ENCODE peak calls at places on chromosome 20, in seven cellular contexts. One of them, this sample, is unnamed. For H3K27me3, the result is how much of the 10 kb centered on the place peaks cover.

GRCh38 chr20:43386878-43387277 is 70.8 kb upstream of the SRSF6 start:
- DNase-seq in CD8-positive, alpha-beta T cell: no peak
- DNase-seq in lower lobe of right lung: no peak
- DNase-seq in PC-3: no peak
- DNase-seq in thoracic aorta: no peak
- DNase-seq in H1: no peak
- DNase-seq in H7: no peak
- DNase-seq in this sample: no peak

GRCh38 chr20:58584881-58585752 is 66.0 kb upstream of the STX16 start:
- DNase-seq in H1: no peak
- DNase-seq in lower lobe of right lung: no peak
- DNase-seq in CD8-positive, alpha-beta T cell: no peak
- DNase-seq in thoracic aorta: no peak
- DNase-seq in PC-3: no peak
- DNase-seq in H7: no peak
- DNase-seq in this sample: no peak

GRCh38 chr20:53413188-53413631 is 180.4 kb downstream of the ZNF217 start:
- DNase-seq in thoracic aorta: no peak
- DNase-seq in H1: peak
- DNase-seq in H7: peak
- DNase-seq in PC-3: peak
- DNase-seq in CD8-positive, alpha-beta T cell: peak
- DNase-seq in lower lobe of right lung: peak
- DNase-seq in this sample: peak

GRCh38 chr20:53738945-53739798 is 145.5 kb upstream of the ZNF217 start:
- DNase-seq in CD8-positive, alpha-beta T cell: no peak
- DNase-seq in lower lobe of right lung: no peak
- DNase-seq in PC-3: peak
- DNase-seq in thoracic aorta: no peak
- DNase-seq in H7: no peak
- DNase-seq in H1: no peak
- DNase-seq in this sample: peak

GRCh38 chr20:64138276-64138815 is 25.9 kb upstream of the MYT1 start:
- DNase-seq in PC-3: no peak
- DNase-seq in thoracic aorta: no peak
- DNase-seq in lower lobe of right lung: peak
- DNase-seq in H7: peak
- DNase-seq in CD8-positive, alpha-beta T cell: no peak
- DNase-seq in H1: peak
- DNase-seq in this sample: no peak

GRCh38 chr20:24993337-24994185 is 1.0 kb upstream of the APMAP start:
- DNase-seq in thoracic aorta: no peak
- DNase-seq in CD8-positive, alpha-beta T cell: no peak
- DNase-seq in lower lobe of right lung: no peak
- DNase-seq in PC-3: peak
- DNase-seq in H7: no peak
- DNase-seq in H1: peak
- DNase-seq in this sample: peak

GRCh38 chr20:20614391-20614790 is 98.1 kb downstream of the RALGAPA2 start:
- DNase-seq in H7: no peak
- DNase-seq in H1: no peak
- DNase-seq in PC-3: no peak
- DNase-seq in lower lobe of right lung: no peak
- DNase-seq in thoracic aorta: no peak
- DNase-seq in CD8-positive, alpha-beta T cell: no peak
- DNase-seq in this sample: no peak

GRCh38 chr20:53961527-53961926 is 108.9 kb downstream of the BCAS1 start:
- DNase-seq in thoracic aorta: no peak
- DNase-seq in PC-3: no peak
- DNase-seq in H7: no peak
- DNase-seq in CD8-positive, alpha-beta T cell: no peak
- DNase-seq in lower lobe of right lung: no peak
- DNase-seq in H1: no peak
- DNase-seq in this sample: no peak

GRCh38 chr20:40681684-40682083 is 7.4 kb downstream of the MAFB start:
- DNase-seq in H1: no peak
- DNase-seq in H7: no peak
- DNase-seq in CD8-positive, alpha-beta T cell: no peak
- DNase-seq in thoracic aorta: no peak
- DNase-seq in lower lobe of right lung: no peak
- DNase-seq in PC-3: no peak
- DNase-seq in this sample: no peak

GRCh38 chr20:40683894-40684268 is 5.2 kb downstream of the MAFB start:
- DNase-seq in PC-3: no peak
- DNase-seq in H7: no peak
- DNase-seq in H1: no peak
- DNase-seq in thoracic aorta: no peak
- DNase-seq in CD8-positive, alpha-beta T cell: no peak
- DNase-seq in lower lobe of right lung: no peak
- DNase-seq in this sample: no peak

GRCh38 chr20:40685349-40685748 is 3.7 kb downstream of the MAFB start:
- DNase-seq in PC-3: no peak
- DNase-seq in CD8-positive, alpha-beta T cell: no peak
- DNase-seq in H7: no peak
- DNase-seq in lower lobe of right lung: no peak
- DNase-seq in thoracic aorta: no peak
- DNase-seq in H1: no peak
- DNase-seq in this sample: no peak

GRCh38 chr20:40682104-40683045 is 6.7 kb downstream of the MAFB start:
- DNase-seq in CD8-positive, alpha-beta T cell: no peak
- DNase-seq in lower lobe of right lung: peak
- DNase-seq in H1: peak
- DNase-seq in PC-3: no peak
- DNase-seq in H7: peak
- DNase-seq in thoracic aorta: no peak
- DNase-seq in this sample: no peak

DNA sequence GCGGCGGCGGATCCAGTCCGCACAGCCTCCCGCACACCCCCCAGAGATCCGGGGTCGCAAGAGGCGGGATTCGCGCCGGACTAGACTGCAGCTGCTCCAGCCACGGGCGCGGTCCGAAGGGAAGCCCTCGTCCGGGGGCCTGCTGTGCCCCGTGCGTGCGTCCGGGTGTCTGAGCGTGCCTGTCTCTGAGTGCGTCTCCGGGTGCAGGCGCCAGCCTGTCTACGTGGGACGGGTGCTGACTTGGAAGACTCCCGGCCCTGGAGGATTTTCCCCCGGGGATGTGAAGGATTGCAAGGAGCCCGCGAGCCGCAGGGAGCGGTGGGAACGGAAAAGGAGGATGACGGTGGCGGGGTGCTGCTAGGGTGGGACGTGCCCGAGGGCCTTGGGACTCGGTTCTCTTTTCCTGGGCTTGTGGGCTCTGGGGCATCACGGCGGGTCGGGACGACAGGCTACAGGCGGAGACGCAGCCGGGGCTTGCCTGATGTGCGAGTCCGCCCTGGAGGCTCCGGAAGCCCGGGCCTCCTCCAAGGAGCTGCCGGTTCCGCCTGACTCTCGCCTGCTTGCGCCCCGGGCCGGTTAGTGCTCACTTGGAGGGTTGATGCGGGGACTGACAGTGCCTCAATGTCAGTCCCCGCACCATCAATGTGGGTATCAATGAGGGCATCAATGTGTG is 5.7 kb downstream of the MAFB start:
- DNase-seq in H1: peak
- DNase-seq in lower lobe of right lung: peak
- DNase-seq in PC-3: no peak
- DNase-seq in thoracic aorta: no peak
- DNase-seq in CD8-positive, alpha-beta T cell: no peak
- DNase-seq in H7: peak
- DNase-seq in this sample: peak
- H3K27me3 ChIP-seq in H1: half or more
- H3K27me3 ChIP-seq in lower lobe of right lung: under half
- H3K27me3 ChIP-seq in PC-3: half or more
- H3K27me3 ChIP-seq in thoracic aorta: under half
- H3K27me3 ChIP-seq in CD8-positive, alpha-beta T cell: under half
- H3K27me3 ChIP-seq in H7: half or more
- H3K27me3 ChIP-seq in this sample: under half

DNA sequence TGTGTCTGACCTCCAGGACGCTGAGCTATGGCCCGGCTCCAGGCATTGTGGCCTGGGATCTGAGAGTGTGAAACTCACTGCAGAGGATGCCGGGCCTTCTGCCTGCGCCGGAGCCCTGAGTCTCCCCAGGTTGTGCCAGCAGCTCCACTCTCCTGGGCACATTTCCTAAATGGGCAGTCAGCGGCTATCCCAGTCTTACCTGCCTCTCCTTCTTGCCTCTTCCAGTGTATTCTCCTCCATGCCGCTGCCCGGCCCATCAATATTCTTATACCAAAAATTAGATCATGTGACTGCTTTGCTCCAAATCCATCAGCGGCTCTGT is 397.8 kb downstream of the CDH4 start:
- DNase-seq in PC-3: no peak
- DNase-seq in H1: no peak
- DNase-seq in lower lobe of right lung: peak
- DNase-seq in H7: no peak
- DNase-seq in CD8-positive, alpha-beta T cell: no peak
- DNase-seq in thoracic aorta: no peak
- DNase-seq in this sample: no peak
- H3K27me3 ChIP-seq in PC-3: half or more
- H3K27me3 ChIP-seq in H1: under half
- H3K27me3 ChIP-seq in lower lobe of right lung: under half
- H3K27me3 ChIP-seq in H7: under half
- H3K27me3 ChIP-seq in CD8-positive, alpha-beta T cell: under half
- H3K27me3 ChIP-seq in thoracic aorta: under half
- H3K27me3 ChIP-seq in this sample: under half

GRCh38 chr20:62561948-62562347 is 80.4 kb upstream of the SLCO4A1 start:
- DNase-seq in H1: no peak
- DNase-seq in thoracic aorta: no peak
- DNase-seq in CD8-positive, alpha-beta T cell: no peak
- DNase-seq in PC-3: no peak
- DNase-seq in lower lobe of right lung: no peak
- DNase-seq in H7: no peak
- DNase-seq in this sample: no peak

GRCh38 chr20:62557999-62558408 is 82.2 kb upstream of the GATA5 start:
- DNase-seq in thoracic aorta: no peak
- DNase-seq in CD8-positive, alpha-beta T cell: no peak
- DNase-seq in H1: no peak
- DNase-seq in H7: no peak
- DNase-seq in lower lobe of right lung: no peak
- DNase-seq in PC-3: no peak
- DNase-seq in this sample: no peak

GRCh38 chr20:62558779-62559178 is 83.0 kb upstream of the GATA5 start:
- DNase-seq in CD8-positive, alpha-beta T cell: no peak
- DNase-seq in H7: no peak
- DNase-seq in thoracic aorta: no peak
- DNase-seq in lower lobe of right lung: no peak
- DNase-seq in PC-3: no peak
- DNase-seq in H1: no peak
- DNase-seq in this sample: no peak

GRCh38 chr20:62561182-62561581 is 81.1 kb upstream of the SLCO4A1 start:
- DNase-seq in H1: no peak
- DNase-seq in PC-3: no peak
- DNase-seq in thoracic aorta: no peak
- DNase-seq in H7: no peak
- DNase-seq in lower lobe of right lung: no peak
- DNase-seq in CD8-positive, alpha-beta T cell: no peak
- DNase-seq in this sample: no peak

GRCh38 chr20:62560162-62560561 is 82.1 kb upstream of the SLCO4A1 start:
- DNase-seq in PC-3: no peak
- DNase-seq in H7: no peak
- DNase-seq in H1: no peak
- DNase-seq in lower lobe of right lung: no peak
- DNase-seq in CD8-positive, alpha-beta T cell: no peak
- DNase-seq in thoracic aorta: no peak
- DNase-seq in this sample: no peak
- H3K27me3 ChIP-seq in PC-3: under half
- H3K27me3 ChIP-seq in H7: under half
- H3K27me3 ChIP-seq in H1: under half
- H3K27me3 ChIP-seq in lower lobe of right lung: half or more
- H3K27me3 ChIP-seq in CD8-positive, alpha-beta T cell: under half
- H3K27me3 ChIP-seq in thoracic aorta: under half
- H3K27me3 ChIP-seq in this sample: under half

GRCh38 chr20:61810066-61810708 is 255.5 kb downstream of the TAF4 start:
- DNase-seq in H7: peak
- DNase-seq in lower lobe of right lung: peak
- DNase-seq in thoracic aorta: no peak
- DNase-seq in H1: no peak
- DNase-seq in CD8-positive, alpha-beta T cell: no peak
- DNase-seq in PC-3: no peak
- DNase-seq in this sample: no peak
- H3K27me3 ChIP-seq in H7: under half
- H3K27me3 ChIP-seq in lower lobe of right lung: under half
- H3K27me3 ChIP-seq in thoracic aorta: under half
- H3K27me3 ChIP-seq in H1: under half
- H3K27me3 ChIP-seq in CD8-positive, alpha-beta T cell: under half
- H3K27me3 ChIP-seq in PC-3: half or more
- H3K27me3 ChIP-seq in this sample: under half

DNA sequence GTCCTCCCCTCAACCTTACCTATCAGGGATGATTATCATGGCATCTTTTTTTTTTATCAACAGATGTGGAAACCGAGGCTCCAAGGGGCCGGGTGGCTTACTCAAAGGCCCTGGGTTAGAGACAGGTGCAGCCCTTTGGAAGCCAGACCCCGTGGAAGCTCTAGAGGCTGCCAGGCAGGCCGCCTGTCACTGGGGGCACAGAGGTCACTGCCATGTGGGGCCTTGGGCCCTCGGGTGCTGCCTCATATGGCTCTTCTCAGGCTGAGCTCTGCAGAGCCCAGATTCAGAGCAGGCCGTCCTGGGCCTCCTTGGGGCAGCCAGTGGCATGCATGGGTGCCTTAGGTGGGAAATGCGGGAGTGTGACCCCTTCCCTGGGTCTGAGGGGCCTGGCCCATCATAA is 136.3 kb downstream of the PHACTR3 start:
- DNase-seq in H1: no peak
- DNase-seq in CD8-positive, alpha-beta T cell: no peak
- DNase-seq in PC-3: no peak
- DNase-seq in lower lobe of right lung: no peak
- DNase-seq in H7: no peak
- DNase-seq in thoracic aorta: no peak
- DNase-seq in this sample: no peak
- H3K27me3 ChIP-seq in H1: under half
- H3K27me3 ChIP-seq in CD8-positive, alpha-beta T cell: under half
- H3K27me3 ChIP-seq in PC-3: half or more
- H3K27me3 ChIP-seq in lower lobe of right lung: under half
- H3K27me3 ChIP-seq in H7: under half
- H3K27me3 ChIP-seq in thoracic aorta: under half
- H3K27me3 ChIP-seq in this sample: under half

GRCh38 chr20:38880952-38881735 is 45.1 kb upstream of the FAM83D start:
- DNase-seq in CD8-positive, alpha-beta T cell: no peak
- DNase-seq in H7: no peak
- DNase-seq in thoracic aorta: no peak
- DNase-seq in lower lobe of right lung: no peak
- DNase-seq in H1: no peak
- DNase-seq in PC-3: no peak
- DNase-seq in this sample: no peak
- H3K27me3 ChIP-seq in CD8-positive, alpha-beta T cell: under half
- H3K27me3 ChIP-seq in H7: under half
- H3K27me3 ChIP-seq in thoracic aorta: under half
- H3K27me3 ChIP-seq in lower lobe of right lung: under half
- H3K27me3 ChIP-seq in H1: under half
- H3K27me3 ChIP-seq in PC-3: under half
- H3K27me3 ChIP-seq in this sample: under half